ENCODE peak calls at places on chromosomes 3 and 15, in seven cellular contexts. I is amygdala; O is stromal cell of bone marrow; N is left cardiac atrium; C is type B pancreatic cell; V is naive thymus-derived CD8-positive, alpha-beta T cell; Q is fibroblast of mammary gland. R is an unnamed sample.
A peak's percentile ranks its signal among the peaks of the same experiment; 100 is the strongest.

GRCh38 chr15:74958320-74958907 is 1.8 kb upstream of the RPP25 start:
- DNase-seq in Q (peak; percentile 33), I (no peak), N (peak; percentile 69), C (no peak), O (no peak), V (no peak), R (peak; percentile 12)

GRCh38 chr3:189849262-189849661 is 218.1 kb downstream of the TP63 start:
- DNase-seq in V (no peak), I (no peak), O (no peak), N (no peak), Q (no peak), C (no peak), R (no peak)

GRCh38 chr15:43187544-43188155 is 2.4 kb downstream of the CCNDBP1 start:
- DNase-seq in Q (peak; percentile 70), N (no peak), O (no peak), I (no peak), V (no peak), C (no peak), R (peak; percentile 26)

GRCh38 chr3:129118745-129119144 is 2.9 kb downstream of the RAB43 start:
- DNase-seq in O (no peak), Q (no peak), C (no peak), V (peak; percentile 68), N (no peak), I (no peak), R (no peak)

GRCh38 chr3:118813472-118813871 is 221.2 kb downstream of the IGSF11 start:
- DNase-seq in N (no peak), V (no peak), C (no peak), I (no peak), O (no peak), Q (no peak), R (no peak)

GRCh38 chr3:60742606-60743145 is 508.6 kb downstream of the FHIT start:
- DNase-seq in C (no peak), N (peak; percentile 25), I (no peak), V (no peak), O (no peak), Q (peak; percentile 45), R (no peak)

GRCh38 chr3:49952924-49953323 is 13.0 kb downstream of the RBM6 start:
- DNase-seq in O (no peak), C (no peak), Q (no peak), I (no peak), V (no peak), N (no peak), R (no peak)

GRCh38 chr3:57934373-57934772 is 73.8 kb upstream of the FLNB start:
- DNase-seq in Q (no peak), O (no peak), C (no peak), V (no peak), I (no peak), N (no peak), R (no peak)

GRCh38 chr3:55235416-55235815 is 251.7 kb downstream of the WNT5A start:
- DNase-seq in C (no peak), N (no peak), I (no peak), V (no peak), O (no peak), Q (no peak), R (no peak)

GRCh38 chr3:155746703-155747102 is 1.8 kb upstream of the PLCH1 start:
- DNase-seq in O (no peak), C (no peak), I (no peak), Q (no peak), V (no peak), N (no peak), R (no peak)

GRCh38 chr3:54874816-54875556 is 52.9 kb downstream of the LRTM1 start:
- DNase-seq in V (no peak), O (no peak), I (no peak), Q (no peak), N (no peak), C (no peak), R (no peak)

GRCh38 chr3:58691997-58692396 is 25.4 kb upstream of the FAM3D start:
- DNase-seq in V (no peak), C (no peak), O (no peak), I (no peak), N (no peak), Q (peak; percentile 50), R (no peak)

GRCh38 chr3:99843590-99844260 is 26.1 kb downstream of the CMSS1 start:
- DNase-seq in C (no peak), Q (no peak), N (no peak), V (no peak), O (peak; percentile 30), I (no peak), R (no peak)

GRCh38 chr15:73022156-73022555 is 30.1 kb upstream of the NEO1 start:
- DNase-seq in I (no peak), V (no peak), C (peak; percentile 34), N (no peak), O (no peak), Q (no peak), R (no peak)

GRCh38 chr15:34018021-34018645 is 20.9 kb downstream of the AVEN start:
- DNase-seq in V (peak; percentile 25), N (no peak), C (no peak), O (no peak), Q (no peak), I (no peak), R (no peak)

R was measured in naive B cell.